ENCODE peak calls at places on chromosomes 11 and 22, in nine cellular contexts. I is body of pancreas, R is dorsolateral prefrontal cortex, Y is spleen, U is neural progenitor cell, Z is Peyer's patch, A is HCT116, S is Panc1, X is colonic mucosa. G is an unnamed sample.

GRCh38 chr11:9868641-9869040 is 204.8 kb downstream of the SWAP70 start:
- DNase-seq in U (no peak), A (no peak), Y (no peak), X (no peak), Z (no peak), R (no peak), I (no peak), S (no peak), G (no peak)

GRCh38 chr11:36148701-36149100 is 140.5 kb downstream of the COMMD9 start:
- DNase-seq in R (no peak), S (no peak), I (no peak), U (no peak), Y (no peak), X (no peak), A (no peak), Z (no peak), G (no peak)

GRCh38 chr22:30868663-30869385 is 99.8 kb downstream of the MORC2 start:
- DNase-seq in X (no peak), S (no peak), U (no peak), A (no peak), Y (no peak), Z (no peak), R (peak), I (no peak), G (no peak)

GRCh38 chr11:111569476-111569875 is 29.0 kb downstream of the LAYN start:
- DNase-seq in S (no peak), R (no peak), U (no peak), Y (no peak), I (no peak), Z (no peak), X (no peak), A (no peak), G (no peak)

GRCh38 chr11:130611791-130612251 is 163.4 kb downstream of the ADAMTS15 start:
- DNase-seq in Y (no peak), X (no peak), A (no peak), S (no peak), U (no peak), Z (no peak), I (no peak), R (no peak), G (peak)

GRCh38 chr22:20576445-20576816 is 69.0 kb downstream of the MED15 start:
- DNase-seq in A (no peak), S (no peak), I (no peak), Y (peak), Z (no peak), R (no peak), U (no peak), X (no peak), G (no peak)

GRCh38 chr22:31378123-31378522 is 21.3 kb upstream of the DRG1 start:
- DNase-seq in I (no peak), Z (no peak), A (no peak), X (no peak), U (no peak), R (no peak), S (no peak), Y (no peak), G (no peak)

GRCh38 chr22:35708453-35708852 is 9.2 kb upstream of the APOL5 start:
- DNase-seq in I (no peak), Y (no peak), U (no peak), R (no peak), A (no peak), Z (no peak), X (no peak), S (no peak), G (no peak)

GRCh38 chr22:40008726-40009125 is 14.0 kb downstream of the FAM83F start:
- DNase-seq in S (no peak), Y (no peak), X (no peak), Z (no peak), R (no peak), I (no peak), A (no peak), U (no peak), G (no peak)

GRCh38 chr22:38080847-38081635 is 2.9 kb downstream of the SLC16A8 start:
- DNase-seq in Y (peak), R (no peak), I (no peak), S (no peak), Z (peak), U (peak), A (no peak), X (peak), G (no peak)

GRCh38 chr22:37032535-37033460 is 13.3 kb downstream of the MPST start:
- DNase-seq in R (no peak), Y (no peak), X (peak), U (no peak), A (no peak), Z (peak), I (peak), S (no peak), G (peak)

GRCh38 chr22:25119609-25120008 is 80.0 kb upstream of the CRYBB3 start:
- DNase-seq in I (no peak), A (no peak), X (no peak), Z (no peak), S (no peak), R (no peak), Y (no peak), U (no peak), G (no peak)
- H3K27ac ChIP-seq in I (peak), A (peak), X (peak), Z (peak), S (no peak), R (peak), Y (no peak), U (peak), G (peak)

GRCh38 chr11:34653851-34654490 is 33.1 kb downstream of the EHF start:
- DNase-seq in R (no peak), Z (peak), S (peak), I (peak), Y (no peak), X (peak), A (peak), U (peak), G (peak)
- TF ChIP-seq CTCF in R (no peak), Z (peak), S (peak), I (peak), Y (no peak), X (no peak), A (no peak), U (no peak), G (peak)

DNA sequence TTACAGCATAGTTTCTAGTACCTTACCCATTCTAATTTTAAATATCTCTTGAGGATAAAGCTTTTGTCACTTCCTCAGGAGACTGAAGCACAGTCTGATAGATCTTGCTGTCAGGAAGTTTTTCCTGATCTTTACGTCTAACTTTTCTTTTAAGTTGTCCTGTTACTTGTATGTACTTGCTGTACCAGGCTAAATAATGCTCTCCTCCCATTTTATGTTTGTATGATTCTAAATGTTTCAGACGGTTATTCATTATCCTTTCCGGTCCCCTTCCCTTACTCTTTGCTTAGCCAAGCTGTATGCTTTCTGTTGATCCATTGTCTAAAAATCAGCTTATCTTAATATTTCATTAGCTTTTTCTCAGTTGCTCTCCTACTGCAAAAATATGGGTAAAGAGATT is 6.0 kb downstream of the ARHGEF12 start:
- DNase-seq in Y (no peak), A (no peak), U (no peak), R (no peak), S (no peak), Z (no peak), I (no peak), X (no peak), G (no peak)
- H3K27ac ChIP-seq in Y (no peak), A (no peak), U (no peak), R (no peak), S (peak), Z (no peak), I (no peak), X (no peak), G (no peak)

DNA sequence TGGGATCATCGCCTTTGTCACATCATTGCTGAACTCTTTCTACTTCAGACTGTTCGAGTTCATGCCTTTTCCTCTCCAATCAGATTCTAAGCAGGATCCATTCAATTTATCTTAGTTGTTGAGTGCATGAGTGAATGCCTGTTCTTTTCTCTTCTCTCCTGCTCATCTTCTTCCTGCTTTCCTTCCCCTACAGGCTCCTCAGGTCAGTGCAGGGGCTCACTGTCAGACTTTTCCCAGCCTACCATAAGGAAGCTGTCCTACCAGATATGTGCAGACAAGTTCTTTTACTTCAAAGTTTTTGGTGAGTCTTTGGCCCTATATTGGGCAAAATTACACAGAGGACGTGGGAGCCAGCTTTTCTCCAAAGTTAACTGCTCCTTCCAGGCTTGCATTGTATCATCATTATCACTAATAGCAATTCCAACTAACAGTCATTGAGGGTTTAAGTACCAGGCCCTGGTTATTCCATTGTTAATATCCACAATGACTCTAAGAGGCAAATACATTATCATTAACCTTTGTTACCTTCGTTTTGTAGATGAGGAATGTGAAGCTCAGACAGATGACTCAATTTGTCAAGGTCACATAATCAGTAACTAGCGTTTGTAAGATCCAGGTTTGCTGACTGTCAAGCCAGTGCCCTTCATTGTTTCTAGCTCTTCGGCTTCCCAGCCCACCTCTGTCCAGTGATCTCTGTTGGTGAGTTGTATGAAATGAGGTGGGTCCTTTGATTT is 30.4 kb downstream of the OR6Q1 start:
- DNase-seq in I (no peak), S (no peak), R (no peak), Y (no peak), A (no peak), X (no peak), Z (no peak), U (peak), G (no peak)
- TF ChIP-seq CTCF in I (no peak), S (no peak), R (no peak), Y (no peak), A (peak), X (no peak), Z (peak), U (peak), G (no peak)

GRCh38 chr22:46377566-46378498 is 42.3 kb downstream of the TRMU start:
- DNase-seq in X (peak), I (peak), U (peak), S (no peak), A (peak), Y (no peak), Z (peak), R (no peak), G (peak)

GRCh38 chr22:46376096-46376495 is 40.6 kb downstream of the TRMU start:
- DNase-seq in Y (no peak), U (no peak), S (no peak), Z (no peak), I (no peak), A (no peak), X (no peak), R (no peak), G (no peak)

GRCh38 chr22:46374663-46375474 is 39.4 kb downstream of the TRMU start:
- DNase-seq in A (no peak), X (peak), U (no peak), Z (no peak), I (peak), Y (no peak), R (no peak), S (no peak), G (no peak)

GRCh38 chr22:46378499-46379300 is 43.2 kb downstream of the TRMU start:
- DNase-seq in I (peak), R (no peak), S (no peak), A (no peak), Z (no peak), X (peak), U (no peak), Y (no peak), G (no peak)

DNA sequence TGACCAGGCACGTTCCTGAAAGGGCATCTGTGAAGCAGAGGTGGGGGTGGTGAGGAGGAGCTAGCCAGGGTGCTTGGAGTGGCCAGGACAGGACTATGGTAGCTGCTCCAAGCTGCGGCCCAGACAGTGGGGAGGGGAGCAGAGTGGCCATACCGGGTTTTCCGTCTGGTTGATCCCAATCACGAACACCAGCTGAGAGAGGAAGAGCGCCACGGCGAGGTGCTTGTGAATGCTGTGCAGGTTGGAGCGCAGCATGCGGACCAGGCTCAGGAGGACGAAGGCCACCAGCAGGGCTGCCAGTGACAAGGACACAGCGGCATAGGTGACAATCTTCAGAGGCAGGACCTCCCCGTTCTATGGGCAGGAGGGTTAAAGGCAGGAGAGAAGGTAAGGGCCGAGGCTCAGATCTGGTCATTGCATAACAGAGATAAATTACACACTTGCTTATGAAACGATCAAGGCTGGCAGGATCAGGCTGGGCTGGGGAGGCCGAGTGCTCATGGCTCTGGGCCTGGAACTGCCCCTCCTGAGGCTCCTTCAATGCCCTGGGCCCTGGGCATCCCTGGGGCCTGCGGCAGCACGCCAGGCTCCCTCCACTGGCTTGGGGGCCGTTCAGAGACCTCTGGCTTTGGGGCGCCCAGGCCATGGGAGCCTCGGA is 41.5 kb downstream of the TRMU start:
- DNase-seq in I (peak), S (no peak), U (no peak), Z (no peak), X (no peak), R (no peak), Y (no peak), A (no peak), G (no peak)
- H3K27ac ChIP-seq in I (peak), S (no peak), U (no peak), Z (no peak), X (peak), R (no peak), Y (no peak), A (no peak), G (peak)

DNA sequence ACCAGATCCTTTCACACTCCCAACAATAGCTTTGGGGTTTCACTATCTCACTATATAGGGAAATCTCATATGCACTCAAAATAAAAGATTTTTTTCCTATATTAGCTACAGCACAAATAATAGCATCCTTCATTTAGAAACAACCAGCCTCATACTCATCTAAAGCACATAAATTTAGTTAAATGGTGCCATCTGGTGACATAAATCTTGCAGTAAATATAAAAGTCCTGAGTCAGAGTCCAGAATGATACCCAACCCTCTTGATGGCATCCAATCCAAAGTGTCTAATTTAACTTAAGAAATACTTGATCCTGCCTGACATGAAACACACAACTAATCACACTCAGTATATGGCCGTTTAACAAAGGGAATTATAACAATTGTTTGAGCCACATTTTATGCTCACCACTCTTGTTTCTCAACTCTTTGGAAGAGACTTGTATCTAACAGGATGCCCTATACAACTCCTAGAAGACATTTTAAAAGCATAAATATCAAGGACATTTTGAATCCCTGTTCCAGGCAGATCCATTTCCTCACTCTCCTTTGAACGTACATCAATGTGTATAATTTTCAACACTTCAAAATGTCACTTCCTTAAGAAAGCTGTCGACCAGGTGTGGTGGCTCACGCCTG is 36.2 kb downstream of the DLG2 start:
- DNase-seq in I (no peak), S (peak), Y (no peak), Z (no peak), U (peak), X (no peak), R (no peak), A (peak), G (peak)
- TF ChIP-seq CTCF in I (peak), S (peak), Y (peak), Z (peak), U (peak), X (peak), R (peak), A (peak), G (peak)

GRCh38 chr11:35099278-35100018 is 39.5 kb upstream of the CD44 start:
- DNase-seq in A (no peak), S (no peak), Z (no peak), I (no peak), Y (no peak), X (no peak), R (no peak), U (no peak), G (peak)
- H3K27ac ChIP-seq in A (no peak), S (peak), Z (peak), I (no peak), Y (no peak), X (no peak), R (no peak), U (no peak), G (no peak)

DNA sequence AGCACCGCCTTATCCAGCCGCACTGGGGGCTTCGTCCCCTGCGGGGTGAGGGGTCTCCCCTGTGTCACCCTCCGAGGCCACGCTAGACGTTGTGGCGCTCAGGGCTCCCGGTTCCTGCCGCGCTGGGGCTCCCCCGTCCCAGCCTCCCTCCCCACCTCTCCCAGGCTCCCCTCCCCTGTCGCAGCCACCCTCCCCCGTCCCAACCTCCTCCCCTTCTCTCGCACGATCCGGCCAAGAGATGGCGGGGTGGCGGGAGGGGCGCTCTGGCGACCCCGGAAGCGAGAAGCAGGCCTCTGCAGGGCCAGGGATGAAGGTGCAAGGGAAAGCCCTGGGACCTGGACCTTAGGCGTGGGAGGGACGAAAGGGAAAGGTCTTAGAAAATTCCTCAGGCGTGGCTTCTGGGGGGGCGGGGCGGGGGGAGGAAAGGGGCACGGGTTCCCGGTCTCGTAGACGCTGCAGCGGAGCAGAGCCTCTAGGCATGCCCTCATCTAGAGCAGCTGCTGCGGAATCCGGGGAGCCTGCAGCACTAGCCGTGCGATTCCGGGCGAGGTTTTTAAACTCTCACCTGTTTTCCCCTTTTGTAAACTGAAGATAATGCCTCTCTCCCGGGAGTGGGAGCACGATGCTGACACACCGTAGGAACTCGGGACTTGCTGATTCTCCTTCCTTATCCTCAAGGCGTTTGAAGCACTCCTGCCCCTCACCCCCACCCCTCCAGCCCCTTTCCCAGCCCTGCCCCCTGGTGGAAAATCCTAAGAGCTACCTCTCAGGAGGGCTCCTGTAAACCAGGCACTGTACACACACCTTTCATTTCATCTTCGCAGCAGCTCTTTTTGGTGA is 14.4 kb downstream of the KCNJ5 start:
- DNase-seq in A (peak), U (peak), Z (peak), R (no peak), X (peak), Y (no peak), I (peak), S (no peak), G (peak)
- TF ChIP-seq CTCF in A (peak), U (peak), Z (peak), R (peak), X (peak), Y (peak), I (peak), S (peak), G (no peak)

DNA sequence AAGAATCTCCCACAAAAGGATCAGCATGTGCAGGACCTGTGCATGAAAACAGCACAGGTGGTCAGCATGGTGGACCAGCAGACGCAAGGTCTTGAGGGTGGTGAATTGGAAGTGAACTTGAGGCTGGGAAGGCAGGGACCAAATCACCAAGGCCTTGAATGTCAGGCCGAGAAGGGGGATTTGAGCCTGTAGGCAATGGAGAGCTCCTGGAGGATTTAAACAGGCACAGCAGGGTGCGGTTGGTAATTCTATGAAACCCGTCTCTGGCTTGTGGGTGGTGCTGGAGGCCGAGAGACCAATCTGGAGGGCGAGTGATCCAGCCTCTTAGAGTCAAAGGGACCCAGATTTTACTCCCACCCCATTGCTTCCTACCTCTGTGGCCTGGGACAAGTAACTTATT is 2.4 kb downstream of the TSKU start:
- DNase-seq in X (peak), Z (no peak), U (peak), I (no peak), Y (peak), S (no peak), A (no peak), R (no peak), G (no peak)
- H3K27ac ChIP-seq in X (no peak), Z (peak), U (no peak), I (no peak), Y (no peak), S (no peak), A (no peak), R (no peak), G (peak)